ENCODE peak calls at places on chromosomes 13 and 19, in ten cellular contexts. One of them, this sample, is unnamed.
A peak's percentile ranks its signal among the peaks of the same experiment; 100 is the strongest.

GRCh38 chr13:113945857-113946408 is 27.9 kb downstream of the C13orf46 start:
- DNase-seq in heart right ventricle: no peak
- DNase-seq in cardiac muscle cell: no peak
- DNase-seq in fibroblast of the aortic adventitia: no peak
- DNase-seq in keratinocyte: no peak
- DNase-seq in H1: no peak
- DNase-seq in endodermal cell: no peak
- DNase-seq in CD8-positive, alpha-beta T cell: no peak
- DNase-seq in cardiac fibroblast: no peak
- DNase-seq in IMR-90: no peak
- DNase-seq in this sample: no peak

GRCh38 chr19:20423381-20424207 is 142.0 kb downstream of the ZNF737 start:
- DNase-seq in keratinocyte: peak; percentile 36
- DNase-seq in endodermal cell: peak; percentile 67
- DNase-seq in heart right ventricle: peak; percentile 52
- DNase-seq in IMR-90: peak; percentile 7
- DNase-seq in fibroblast of the aortic adventitia: peak; percentile 45
- DNase-seq in cardiac fibroblast: peak; percentile 79
- DNase-seq in CD8-positive, alpha-beta T cell: peak; percentile 60
- DNase-seq in cardiac muscle cell: peak; percentile 88
- DNase-seq in H1: no peak
- DNase-seq in this sample: peak; percentile 27

GRCh38 chr19:12952488-12953455 is 4.3 kb downstream of the GADD45GIP1 start:
- DNase-seq in endodermal cell: peak; percentile 64
- DNase-seq in H1: no peak
- DNase-seq in cardiac muscle cell: peak; percentile 77
- DNase-seq in heart right ventricle: peak; percentile 35
- DNase-seq in fibroblast of the aortic adventitia: peak; percentile 93
- DNase-seq in keratinocyte: no peak
- DNase-seq in CD8-positive, alpha-beta T cell: no peak
- DNase-seq in IMR-90: peak; percentile 88
- DNase-seq in cardiac fibroblast: peak; percentile 89
- DNase-seq in this sample: peak; percentile 61

GRCh38 chr19:10988380-10988779 is 27.6 kb downstream of the SMARCA4 start:
- DNase-seq in fibroblast of the aortic adventitia: no peak
- DNase-seq in CD8-positive, alpha-beta T cell: no peak
- DNase-seq in cardiac fibroblast: no peak
- DNase-seq in keratinocyte: no peak
- DNase-seq in endodermal cell: no peak
- DNase-seq in H1: no peak
- DNase-seq in cardiac muscle cell: no peak
- DNase-seq in IMR-90: no peak
- DNase-seq in heart right ventricle: no peak
- DNase-seq in this sample: no peak

GRCh38 chr19:10000171-10000826 is 10.0 kb downstream of the COL5A3 start:
- DNase-seq in cardiac fibroblast: peak; percentile 80
- DNase-seq in keratinocyte: no peak
- DNase-seq in H1: peak; percentile 44
- DNase-seq in fibroblast of the aortic adventitia: peak; percentile 73
- DNase-seq in IMR-90: peak; percentile 70
- DNase-seq in endodermal cell: peak; percentile 93
- DNase-seq in heart right ventricle: peak; percentile 51
- DNase-seq in cardiac muscle cell: peak; percentile 81
- DNase-seq in CD8-positive, alpha-beta T cell: peak; percentile 71
- DNase-seq in this sample: peak; percentile 45

GRCh38 chr19:9507285-9507684 is 8.9 kb upstream of the ZNF560 start:
- DNase-seq in keratinocyte: no peak
- DNase-seq in H1: no peak
- DNase-seq in fibroblast of the aortic adventitia: no peak
- DNase-seq in cardiac fibroblast: no peak
- DNase-seq in heart right ventricle: no peak
- DNase-seq in IMR-90: no peak
- DNase-seq in cardiac muscle cell: no peak
- DNase-seq in endodermal cell: no peak
- DNase-seq in CD8-positive, alpha-beta T cell: no peak
- DNase-seq in this sample: no peak

GRCh38 chr13:21739771-21740170 is 68.9 kb downstream of the FGF9 start:
- DNase-seq in fibroblast of the aortic adventitia: no peak
- DNase-seq in endodermal cell: no peak
- DNase-seq in cardiac fibroblast: no peak
- DNase-seq in H1: no peak
- DNase-seq in cardiac muscle cell: no peak
- DNase-seq in IMR-90: peak; percentile 11
- DNase-seq in CD8-positive, alpha-beta T cell: no peak
- DNase-seq in keratinocyte: no peak
- DNase-seq in heart right ventricle: no peak
- DNase-seq in this sample: no peak

GRCh38 chr13:44561352-44561751 is 14.8 kb downstream of the TSC22D1 start:
- DNase-seq in H1: no peak
- DNase-seq in keratinocyte: no peak
- DNase-seq in cardiac fibroblast: no peak
- DNase-seq in IMR-90: no peak
- DNase-seq in cardiac muscle cell: no peak
- DNase-seq in fibroblast of the aortic adventitia: no peak
- DNase-seq in CD8-positive, alpha-beta T cell: no peak
- DNase-seq in endodermal cell: no peak
- DNase-seq in heart right ventricle: no peak
- DNase-seq in this sample: no peak

GRCh38 chr13:112105884-112106283 is 38.9 kb downstream of the SOX1 start:
- DNase-seq in CD8-positive, alpha-beta T cell: no peak
- DNase-seq in fibroblast of the aortic adventitia: no peak
- DNase-seq in endodermal cell: peak; percentile 80
- DNase-seq in cardiac muscle cell: no peak
- DNase-seq in cardiac fibroblast: no peak
- DNase-seq in H1: peak; percentile 43
- DNase-seq in keratinocyte: no peak
- DNase-seq in heart right ventricle: no peak
- DNase-seq in IMR-90: no peak
- DNase-seq in this sample: no peak

GRCh38 chr13:98598043-98598442 is 21.1 kb upstream of the STK24 start:
- DNase-seq in heart right ventricle: no peak
- DNase-seq in CD8-positive, alpha-beta T cell: no peak
- DNase-seq in endodermal cell: peak; percentile 65
- DNase-seq in fibroblast of the aortic adventitia: peak; percentile 15
- DNase-seq in cardiac fibroblast: peak; percentile 25
- DNase-seq in IMR-90: no peak
- DNase-seq in keratinocyte: no peak
- DNase-seq in cardiac muscle cell: peak; percentile 25
- DNase-seq in H1: no peak
- DNase-seq in this sample: no peak

GRCh38 chr13:84137292-84137691 is 255.0 kb upstream of the SLITRK1 start:
- DNase-seq in endodermal cell: no peak
- DNase-seq in CD8-positive, alpha-beta T cell: peak; percentile 61
- DNase-seq in cardiac muscle cell: peak; percentile 0
- DNase-seq in fibroblast of the aortic adventitia: peak; percentile 10
- DNase-seq in H1: no peak
- DNase-seq in keratinocyte: no peak
- DNase-seq in cardiac fibroblast: no peak
- DNase-seq in heart right ventricle: no peak
- DNase-seq in IMR-90: no peak
- DNase-seq in this sample: no peak

GRCh38 chr19:31066385-31066784 is 282.9 kb downstream of the TSHZ3 start:
- DNase-seq in fibroblast of the aortic adventitia: no peak
- DNase-seq in cardiac fibroblast: peak; percentile 5
- DNase-seq in IMR-90: peak; percentile 78
- DNase-seq in CD8-positive, alpha-beta T cell: no peak
- DNase-seq in H1: no peak
- DNase-seq in cardiac muscle cell: peak; percentile 14
- DNase-seq in endodermal cell: no peak
- DNase-seq in keratinocyte: peak; percentile 38
- DNase-seq in heart right ventricle: no peak
- DNase-seq in this sample: peak; percentile 86

GRCh38 chr13:20127563-20128458 is 33.0 kb downstream of the GJA3 start:
- DNase-seq in keratinocyte: no peak
- DNase-seq in IMR-90: peak; percentile 16
- DNase-seq in endodermal cell: peak; percentile 87
- DNase-seq in CD8-positive, alpha-beta T cell: peak; percentile 62
- DNase-seq in H1: no peak
- DNase-seq in heart right ventricle: peak; percentile 69
- DNase-seq in cardiac muscle cell: peak; percentile 65
- DNase-seq in cardiac fibroblast: peak; percentile 56
- DNase-seq in fibroblast of the aortic adventitia: peak; percentile 30
- DNase-seq in this sample: no peak

GRCh38 chr19:19659646-19660245 is 3.7 kb downstream of the ATP13A1 start:
- DNase-seq in heart right ventricle: no peak
- DNase-seq in IMR-90: no peak
- DNase-seq in endodermal cell: peak; percentile 26
- DNase-seq in keratinocyte: no peak
- DNase-seq in cardiac fibroblast: no peak
- DNase-seq in cardiac muscle cell: no peak
- DNase-seq in CD8-positive, alpha-beta T cell: no peak
- DNase-seq in H1: no peak
- DNase-seq in fibroblast of the aortic adventitia: no peak
- DNase-seq in this sample: no peak

DNA sequence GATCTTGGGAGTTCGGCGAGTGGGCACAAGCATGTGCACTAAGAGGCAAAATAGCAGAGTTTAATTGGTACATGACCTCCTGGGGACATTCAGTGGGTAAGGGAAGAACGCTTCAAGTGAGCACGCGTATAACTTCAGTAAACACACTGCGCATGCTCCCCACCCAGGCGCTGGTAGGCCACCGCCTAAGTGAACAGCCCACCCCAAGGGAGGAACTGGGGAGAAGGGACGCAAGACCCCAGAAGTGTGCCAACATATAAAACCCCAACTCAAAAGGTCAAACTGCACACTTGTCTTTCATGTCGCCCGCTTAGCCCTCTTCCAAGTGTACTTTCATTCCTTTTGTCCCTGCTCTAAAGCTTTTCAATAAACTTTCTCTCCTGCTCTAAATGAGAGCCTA is 10.5 kb upstream of the NTN5 start:
- DNase-seq in heart right ventricle: peak; percentile 61
- DNase-seq in cardiac muscle cell: peak; percentile 65
- DNase-seq in cardiac fibroblast: peak; percentile 62
- DNase-seq in IMR-90: peak; percentile 19
- DNase-seq in CD8-positive, alpha-beta T cell: peak; percentile 61
- DNase-seq in fibroblast of the aortic adventitia: peak; percentile 31
- DNase-seq in keratinocyte: no peak
- DNase-seq in H1: no peak
- DNase-seq in endodermal cell: no peak
- DNase-seq in this sample: peak; percentile 19
- H3K4me3 ChIP-seq in heart right ventricle: no peak overlapping the region
- H3K4me3 ChIP-seq in cardiac muscle cell: no peak overlapping the region
- H3K4me3 ChIP-seq in cardiac fibroblast: no peak overlapping the region
- H3K4me3 ChIP-seq in IMR-90: no peak overlapping the region
- H3K4me3 ChIP-seq in CD8-positive, alpha-beta T cell: no peak overlapping the region
- H3K4me3 ChIP-seq in fibroblast of the aortic adventitia: no peak overlapping the region
- H3K4me3 ChIP-seq in keratinocyte: no peak overlapping the region
- H3K4me3 ChIP-seq in H1: no peak overlapping the region
- H3K4me3 ChIP-seq in endodermal cell: no peak overlapping the region
- H3K4me3 ChIP-seq in this sample: no peak overlapping the region

DNA sequence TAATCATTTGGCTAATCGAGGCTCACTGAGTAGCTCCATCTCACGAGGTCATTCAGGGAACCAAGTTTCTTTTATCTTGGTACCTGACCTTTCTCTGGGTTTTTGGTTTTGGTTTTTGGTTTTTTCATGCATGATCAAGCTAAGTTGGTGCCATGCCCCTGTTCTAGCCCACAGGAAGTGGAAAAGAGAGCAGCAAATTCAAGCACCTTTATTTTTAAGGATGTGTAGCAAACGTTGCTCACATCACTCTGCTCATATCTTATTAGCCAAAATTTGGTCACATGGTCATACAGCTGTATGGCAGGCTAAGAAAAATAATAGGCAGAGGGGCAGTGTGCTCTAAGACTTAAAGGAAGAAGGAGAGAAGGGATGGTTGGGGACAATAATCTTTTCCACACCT is 593.5 kb downstream of the DIAPH3 start:
- DNase-seq in fibroblast of the aortic adventitia: no peak
- DNase-seq in endodermal cell: no peak
- DNase-seq in IMR-90: no peak
- DNase-seq in H1: no peak
- DNase-seq in keratinocyte: no peak
- DNase-seq in cardiac fibroblast: no peak
- DNase-seq in CD8-positive, alpha-beta T cell: no peak
- DNase-seq in cardiac muscle cell: no peak
- DNase-seq in heart right ventricle: no peak
- DNase-seq in this sample: no peak
- H3K4me3 ChIP-seq in fibroblast of the aortic adventitia: no peak overlapping the region
- H3K4me3 ChIP-seq in endodermal cell: no peak overlapping the region
- H3K4me3 ChIP-seq in IMR-90: no peak overlapping the region
- H3K4me3 ChIP-seq in H1: no peak overlapping the region
- H3K4me3 ChIP-seq in keratinocyte: no peak overlapping the region
- H3K4me3 ChIP-seq in cardiac fibroblast: no peak overlapping the region
- H3K4me3 ChIP-seq in CD8-positive, alpha-beta T cell: no peak overlapping the region
- H3K4me3 ChIP-seq in cardiac muscle cell: no peak overlapping the region
- H3K4me3 ChIP-seq in heart right ventricle: no peak overlapping the region
- H3K4me3 ChIP-seq in this sample: no peak overlapping the region

GRCh38 chr19:3512562-3512961 is 6.5 kb downstream of the FZR1 start:
- DNase-seq in cardiac muscle cell: no peak
- DNase-seq in IMR-90: no peak
- DNase-seq in keratinocyte: no peak
- DNase-seq in endodermal cell: no peak
- DNase-seq in cardiac fibroblast: no peak
- DNase-seq in CD8-positive, alpha-beta T cell: no peak
- DNase-seq in fibroblast of the aortic adventitia: no peak
- DNase-seq in heart right ventricle: no peak
- DNase-seq in H1: no peak
- DNase-seq in this sample: no peak
- H3K4me3 ChIP-seq in cardiac muscle cell: no peak overlapping the region
- H3K4me3 ChIP-seq in IMR-90: no peak overlapping the region
- H3K4me3 ChIP-seq in keratinocyte: no peak overlapping the region
- H3K4me3 ChIP-seq in endodermal cell: no peak overlapping the region
- H3K4me3 ChIP-seq in cardiac fibroblast: no peak overlapping the region
- H3K4me3 ChIP-seq in CD8-positive, alpha-beta T cell: no peak overlapping the region
- H3K4me3 ChIP-seq in fibroblast of the aortic adventitia: no peak overlapping the region
- H3K4me3 ChIP-seq in heart right ventricle: no peak overlapping the region
- H3K4me3 ChIP-seq in H1: no peak overlapping the region
- H3K4me3 ChIP-seq in this sample: no peak overlapping the region

GRCh38 chr13:109331898-109332297 is 454.5 kb downstream of the IRS2 start:
- DNase-seq in cardiac fibroblast: peak; percentile 85
- DNase-seq in H1: no peak
- DNase-seq in cardiac muscle cell: peak; percentile 81
- DNase-seq in IMR-90: peak; percentile 89
- DNase-seq in endodermal cell: no peak
- DNase-seq in fibroblast of the aortic adventitia: peak; percentile 2
- DNase-seq in CD8-positive, alpha-beta T cell: no peak
- DNase-seq in heart right ventricle: no peak
- DNase-seq in keratinocyte: no peak
- DNase-seq in this sample: no peak

GRCh38 chr13:109330941-109331340 is 455.4 kb downstream of the IRS2 start:
- DNase-seq in keratinocyte: no peak
- DNase-seq in H1: no peak
- DNase-seq in fibroblast of the aortic adventitia: no peak
- DNase-seq in cardiac muscle cell: no peak
- DNase-seq in endodermal cell: no peak
- DNase-seq in IMR-90: peak; percentile 85
- DNase-seq in CD8-positive, alpha-beta T cell: no peak
- DNase-seq in cardiac fibroblast: no peak
- DNase-seq in heart right ventricle: no peak
- DNase-seq in this sample: peak; percentile 44

GRCh38 chr13:109333893-109334651 is 452.3 kb downstream of the IRS2 start:
- DNase-seq in keratinocyte: no peak
- DNase-seq in endodermal cell: no peak
- DNase-seq in fibroblast of the aortic adventitia: no peak
- DNase-seq in H1: no peak
- DNase-seq in IMR-90: no peak
- DNase-seq in heart right ventricle: peak; percentile 7
- DNase-seq in CD8-positive, alpha-beta T cell: no peak
- DNase-seq in cardiac muscle cell: no peak
- DNase-seq in cardiac fibroblast: no peak
- DNase-seq in this sample: no peak

GRCh38 chr13:109330123-109330522 is 456.3 kb downstream of the IRS2 start:
- DNase-seq in endodermal cell: no peak
- DNase-seq in IMR-90: no peak
- DNase-seq in CD8-positive, alpha-beta T cell: no peak
- DNase-seq in H1: no peak
- DNase-seq in fibroblast of the aortic adventitia: no peak
- DNase-seq in keratinocyte: no peak
- DNase-seq in cardiac fibroblast: no peak
- DNase-seq in heart right ventricle: no peak
- DNase-seq in cardiac muscle cell: no peak
- DNase-seq in this sample: no peak

GRCh38 chr13:109332501-109333499 is 453.6 kb downstream of the IRS2 start:
- DNase-seq in keratinocyte: no peak
- DNase-seq in heart right ventricle: no peak
- DNase-seq in endodermal cell: no peak
- DNase-seq in cardiac fibroblast: no peak
- DNase-seq in CD8-positive, alpha-beta T cell: no peak
- DNase-seq in cardiac muscle cell: no peak
- DNase-seq in fibroblast of the aortic adventitia: no peak
- DNase-seq in IMR-90: no peak
- DNase-seq in H1: no peak
- DNase-seq in this sample: no peak
- H3K4me3 ChIP-seq in keratinocyte: no peak overlapping the region
- H3K4me3 ChIP-seq in heart right ventricle: no peak overlapping the region
- H3K4me3 ChIP-seq in endodermal cell: no peak overlapping the region
- H3K4me3 ChIP-seq in cardiac fibroblast: no peak overlapping the region
- H3K4me3 ChIP-seq in CD8-positive, alpha-beta T cell: no peak overlapping the region
- H3K4me3 ChIP-seq in cardiac muscle cell: no peak overlapping the region
- H3K4me3 ChIP-seq in fibroblast of the aortic adventitia: no peak overlapping the region
- H3K4me3 ChIP-seq in IMR-90: no peak overlapping the region
- H3K4me3 ChIP-seq in H1: no peak overlapping the region
- H3K4me3 ChIP-seq in this sample: no peak overlapping the region